ENCODE peak calls at places on chromosomes 12 and 14, in six cellular contexts. One of them, this sample, is unnamed.

GRCh38 chr12:50786498-50787231 is 22.8 kb downstream of the ATF1 start:
- DNase-seq in SK-N-MC: no peak
- DNase-seq in H1: no peak
- DNase-seq in SK-N-SH: no peak
- DNase-seq in transverse colon: no peak
- DNase-seq in HCT116: peak; percentile 94
- DNase-seq in this sample: no peak

GRCh38 chr12:116735951-116736599 is 1.8 kb downstream of the SPRING1 start:
- DNase-seq in SK-N-SH: no peak
- DNase-seq in transverse colon: peak; percentile 43
- DNase-seq in HCT116: no peak
- DNase-seq in H1: no peak
- DNase-seq in SK-N-MC: no peak
- DNase-seq in this sample: peak; percentile 19

GRCh38 chr14:103474893-103475292 is 47.7 kb downstream of the CKB start:
- DNase-seq in H1: no peak
- DNase-seq in transverse colon: no peak
- DNase-seq in SK-N-MC: no peak
- DNase-seq in SK-N-SH: no peak
- DNase-seq in HCT116: no peak
- DNase-seq in this sample: no peak

GRCh38 chr12:65878540-65878939 is 54.3 kb downstream of the HMGA2 start:
- DNase-seq in HCT116: no peak
- DNase-seq in H1: no peak
- DNase-seq in SK-N-MC: no peak
- DNase-seq in SK-N-SH: no peak
- DNase-seq in transverse colon: no peak
- DNase-seq in this sample: no peak

GRCh38 chr12:1367331-1367730 is 227.1 kb downstream of the FBXL14 start:
- DNase-seq in HCT116: no peak
- DNase-seq in transverse colon: no peak
- DNase-seq in H1: no peak
- DNase-seq in SK-N-MC: peak; percentile 35
- DNase-seq in SK-N-SH: no peak
- DNase-seq in this sample: no peak

GRCh38 chr12:2976581-2976996 is 17.4 kb downstream of the TEAD4 start:
- DNase-seq in transverse colon: no peak
- DNase-seq in SK-N-MC: no peak
- DNase-seq in SK-N-SH: peak; percentile 75
- DNase-seq in HCT116: no peak
- DNase-seq in H1: peak; percentile 55
- DNase-seq in this sample: no peak

GRCh38 chr12:88325076-88325827 is 183.1 kb downstream of the TMTC3 start:
- DNase-seq in H1: no peak
- DNase-seq in SK-N-SH: no peak
- DNase-seq in SK-N-MC: no peak
- DNase-seq in HCT116: no peak
- DNase-seq in transverse colon: no peak
- DNase-seq in this sample: no peak

GRCh38 chr12:120301962-120302815 is at the start of gene SIRT4:
- DNase-seq in HCT116: peak; percentile 91
- DNase-seq in H1: peak; percentile 87
- DNase-seq in SK-N-MC: peak; percentile 86
- DNase-seq in SK-N-SH: peak; percentile 91
- DNase-seq in transverse colon: peak; percentile 91
- DNase-seq in this sample: peak; percentile 93

GRCh38 chr12:113164014-113164413 is 14.5 kb downstream of the CFAP73 start:
- DNase-seq in SK-N-MC: no peak
- DNase-seq in H1: no peak
- DNase-seq in transverse colon: no peak
- DNase-seq in SK-N-SH: no peak
- DNase-seq in HCT116: no peak
- DNase-seq in this sample: no peak

GRCh38 chr12:16949351-16949750 is 343.4 kb upstream of the LMO3 start:
- DNase-seq in transverse colon: no peak
- DNase-seq in SK-N-MC: no peak
- DNase-seq in HCT116: no peak
- DNase-seq in SK-N-SH: no peak
- DNase-seq in H1: no peak
- DNase-seq in this sample: no peak

GRCh38 chr12:27610380-27610779 is 85.9 kb upstream of the REP15 start:
- DNase-seq in SK-N-MC: no peak
- DNase-seq in H1: no peak
- DNase-seq in transverse colon: no peak
- DNase-seq in HCT116: peak; percentile 26
- DNase-seq in SK-N-SH: no peak
- DNase-seq in this sample: no peak

GRCh38 chr14:37142835-37143499 is 29.4 kb downstream of the SLC25A21 start:
- DNase-seq in SK-N-MC: no peak
- DNase-seq in SK-N-SH: no peak
- DNase-seq in HCT116: no peak
- DNase-seq in transverse colon: no peak
- DNase-seq in H1: no peak
- DNase-seq in this sample: no peak

GRCh38 chr12:53756300-53757094 is 4.7 kb upstream of the CISTR start:
- DNase-seq in transverse colon: no peak
- DNase-seq in SK-N-MC: no peak
- DNase-seq in SK-N-SH: no peak
- DNase-seq in H1: peak; percentile 56
- DNase-seq in HCT116: no peak
- DNase-seq in this sample: no peak

GRCh38 chr14:93219103-93219726 is 12.2 kb downstream of the UBR7 start:
- DNase-seq in transverse colon: peak; percentile 46
- DNase-seq in H1: no peak
- DNase-seq in SK-N-SH: peak; percentile 55
- DNase-seq in SK-N-MC: peak; percentile 50
- DNase-seq in HCT116: peak; percentile 51
- DNase-seq in this sample: peak; percentile 57

GRCh38 chr12:102195826-102196225 is 1.8 kb downstream of the PMCH start:
- DNase-seq in HCT116: no peak
- DNase-seq in transverse colon: no peak
- DNase-seq in SK-N-SH: no peak
- DNase-seq in SK-N-MC: no peak
- DNase-seq in H1: no peak
- DNase-seq in this sample: no peak

GRCh38 chr12:121499929-121500793 is 80.7 kb downstream of the KDM2B start:
- DNase-seq in SK-N-SH: peak; percentile 90
- DNase-seq in HCT116: peak; percentile 21
- DNase-seq in H1: peak; percentile 88
- DNase-seq in SK-N-MC: peak; percentile 24
- DNase-seq in transverse colon: peak; percentile 82
- DNase-seq in this sample: peak; percentile 62

GRCh38 chr12:9335867-9336266 is 127.7 kb upstream of the PZP start:
- DNase-seq in HCT116: no peak
- DNase-seq in SK-N-SH: no peak
- DNase-seq in H1: no peak
- DNase-seq in SK-N-MC: no peak
- DNase-seq in transverse colon: no peak
- DNase-seq in this sample: no peak

GRCh38 chr12:11716794-11717532 is 67.5 kb downstream of the ETV6 start:
- DNase-seq in H1: no peak
- DNase-seq in SK-N-SH: peak; percentile 26
- DNase-seq in SK-N-MC: peak; percentile 88
- DNase-seq in HCT116: no peak
- DNase-seq in transverse colon: peak; percentile 38
- DNase-seq in this sample: no peak

GRCh38 chr14:68216957-68217356 is 397.4 kb downstream of the RAD51B start:
- DNase-seq in SK-N-MC: no peak
- DNase-seq in transverse colon: no peak
- DNase-seq in H1: no peak
- DNase-seq in HCT116: no peak
- DNase-seq in SK-N-SH: no peak
- DNase-seq in this sample: no peak

GRCh38 chr12:22656376-22656775 is 31.4 kb downstream of the ETNK1 start:
- DNase-seq in SK-N-MC: no peak
- DNase-seq in H1: no peak
- DNase-seq in SK-N-SH: no peak
- DNase-seq in HCT116: no peak
- DNase-seq in transverse colon: no peak
- DNase-seq in this sample: no peak

GRCh38 chr14:103427485-103428443 is 42.5 kb downstream of the MARK3 start:
- DNase-seq in transverse colon: no peak
- DNase-seq in SK-N-MC: peak; percentile 70
- DNase-seq in SK-N-SH: no peak
- DNase-seq in HCT116: no peak
- DNase-seq in H1: no peak
- DNase-seq in this sample: no peak

GRCh38 chr12:16619537-16619936 is 13.6 kb upstream of the LMO3 start:
- DNase-seq in SK-N-SH: no peak
- DNase-seq in SK-N-MC: no peak
- DNase-seq in H1: no peak
- DNase-seq in transverse colon: no peak
- DNase-seq in HCT116: no peak
- DNase-seq in this sample: no peak

GRCh38 chr12:2152134-2152533 is 99.3 kb downstream of the CACNA1C start:
- DNase-seq in H1: no peak
- DNase-seq in transverse colon: no peak
- DNase-seq in SK-N-MC: no peak
- DNase-seq in SK-N-SH: no peak
- DNase-seq in HCT116: no peak
- DNase-seq in this sample: no peak

GRCh38 chr12:120466560-120467315 is 2.8 kb downstream of the SRSF9 start:
- DNase-seq in HCT116: peak; percentile 34
- DNase-seq in H1: peak; percentile 60
- DNase-seq in transverse colon: peak; percentile 13
- DNase-seq in SK-N-MC: no peak
- DNase-seq in SK-N-SH: peak; percentile 16
- DNase-seq in this sample: peak; percentile 62

GRCh38 chr14:99735189-99736135 is 51.4 kb downstream of the CYP46A1 start:
- DNase-seq in SK-N-SH: no peak
- DNase-seq in HCT116: no peak
- DNase-seq in H1: no peak
- DNase-seq in transverse colon: peak; percentile 4
- DNase-seq in SK-N-MC: no peak
- DNase-seq in this sample: no peak

DNA sequence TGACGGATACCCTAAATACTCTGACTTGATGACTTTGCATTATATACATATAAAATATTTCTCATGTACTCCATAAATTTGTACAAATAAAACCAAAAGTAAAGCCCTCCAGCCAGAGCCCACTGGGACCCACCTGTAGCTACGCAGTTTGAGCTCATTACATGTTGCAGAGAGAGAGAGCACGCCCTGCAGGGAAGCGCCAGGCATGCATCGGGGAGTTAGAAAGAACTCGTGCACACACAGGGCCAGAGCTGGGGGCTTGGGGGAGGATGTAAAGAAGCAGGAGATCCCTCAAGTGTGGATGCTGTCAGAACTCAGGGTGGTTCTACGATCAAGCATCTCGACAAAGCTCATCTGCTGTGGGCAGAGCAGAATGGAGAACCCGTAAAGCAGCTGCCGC is 178.5 kb upstream of the RTL1 start:
- DNase-seq in SK-N-MC: no peak
- DNase-seq in SK-N-SH: no peak
- DNase-seq in H1: no peak
- DNase-seq in HCT116: no peak
- DNase-seq in transverse colon: no peak
- DNase-seq in this sample: no peak
- TF ChIP-seq POLR2AphosphoS5 in SK-N-MC: no peak
- TF ChIP-seq POLR2AphosphoS5 in SK-N-SH: no peak
- TF ChIP-seq POLR2AphosphoS5 in H1: no peak
- TF ChIP-seq POLR2AphosphoS5 in HCT116: no peak
- TF ChIP-seq POLR2AphosphoS5 in transverse colon: no peak
- TF ChIP-seq POLR2AphosphoS5 in this sample: no peak

DNA sequence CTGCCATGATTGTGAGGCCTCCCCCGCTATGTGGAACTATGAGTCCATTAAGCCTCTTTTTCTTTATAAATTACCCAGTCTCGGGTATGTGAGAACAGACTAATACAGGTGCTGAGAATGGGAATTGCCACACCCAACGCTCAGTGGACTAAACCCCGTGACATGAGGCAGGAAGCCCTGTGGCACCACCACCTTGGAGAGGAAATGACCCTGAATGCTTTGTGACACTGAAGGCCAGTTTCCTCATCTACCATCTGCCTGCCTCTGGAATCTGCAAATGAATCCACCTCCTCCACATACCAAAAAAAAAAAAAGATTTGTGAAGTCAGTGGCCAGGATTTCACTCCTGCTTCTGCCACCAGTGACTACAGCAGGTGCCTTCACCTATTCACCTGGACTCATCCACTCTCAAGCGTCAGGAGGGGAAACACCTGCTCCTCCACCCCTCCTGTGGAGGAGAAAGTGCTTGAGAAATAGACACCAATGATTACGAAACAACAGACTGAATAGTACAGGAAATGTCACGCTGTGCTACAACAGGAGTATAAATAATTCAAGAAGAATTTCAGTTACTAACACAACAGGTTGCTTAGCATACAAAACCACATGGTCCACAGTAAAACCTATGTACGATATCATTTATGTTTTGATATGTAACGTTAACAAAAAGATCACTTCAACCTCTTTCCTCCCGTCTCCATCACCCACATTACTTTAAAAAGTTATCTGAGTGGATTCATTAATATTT is 41.4 kb downstream of the NT5DC3 start:
- DNase-seq in SK-N-SH: no peak
- DNase-seq in SK-N-MC: peak; percentile 83
- DNase-seq in H1: no peak
- DNase-seq in transverse colon: peak; percentile 20
- DNase-seq in HCT116: no peak
- DNase-seq in this sample: peak; percentile 77
- TF ChIP-seq POLR2AphosphoS5 in SK-N-SH: no peak
- TF ChIP-seq POLR2AphosphoS5 in SK-N-MC: no peak
- TF ChIP-seq POLR2AphosphoS5 in H1: no peak
- TF ChIP-seq POLR2AphosphoS5 in transverse colon: no peak
- TF ChIP-seq POLR2AphosphoS5 in HCT116: no peak
- TF ChIP-seq POLR2AphosphoS5 in this sample: peak; percentile 76

DNA sequence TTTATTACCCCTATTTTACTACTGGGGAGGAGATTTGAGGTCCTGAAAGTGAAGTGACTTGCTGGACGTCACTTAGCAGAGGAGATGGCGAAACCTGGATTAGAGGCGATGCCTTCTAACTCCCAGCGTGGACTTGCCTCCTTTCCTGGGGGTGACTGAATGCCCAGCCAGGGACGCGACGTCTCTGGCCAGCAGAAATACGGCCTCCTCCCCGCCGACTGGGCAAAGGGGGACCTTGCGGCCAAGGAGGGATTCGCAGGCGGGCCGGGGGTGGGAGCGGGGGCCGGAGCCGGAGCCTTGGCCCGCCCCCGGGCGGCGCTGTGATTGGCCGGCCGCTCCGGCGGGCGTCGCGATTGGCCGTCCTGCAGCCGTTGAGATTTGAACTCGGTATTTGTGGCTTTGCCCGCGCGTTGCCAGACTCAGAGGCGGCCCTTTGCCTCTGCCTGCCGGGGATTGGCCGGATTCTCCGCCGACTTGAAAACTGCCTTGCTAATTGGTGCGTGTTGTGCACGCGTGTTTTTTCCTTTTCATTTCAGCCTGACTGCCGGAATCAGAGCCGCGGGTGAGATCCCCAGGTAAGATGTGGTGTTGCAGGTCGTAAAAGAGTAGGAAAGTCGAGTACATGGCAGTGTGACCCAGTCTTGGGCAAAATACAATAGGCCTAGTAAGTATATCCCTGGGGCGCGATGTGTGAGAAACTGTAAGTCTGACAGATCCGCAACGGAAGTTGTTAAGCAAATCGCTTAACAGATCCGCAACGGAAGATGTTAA is at the start of gene NCAPD2:
- DNase-seq in SK-N-MC: peak; percentile 82
- DNase-seq in HCT116: peak; percentile 91
- DNase-seq in SK-N-SH: peak; percentile 97
- DNase-seq in H1: peak; percentile 91
- DNase-seq in transverse colon: peak; percentile 96
- DNase-seq in this sample: peak; percentile 94
- TF ChIP-seq POLR2AphosphoS5 in SK-N-MC: peak; percentile 83
- TF ChIP-seq POLR2AphosphoS5 in HCT116: peak; percentile 53
- TF ChIP-seq POLR2AphosphoS5 in SK-N-SH: peak; percentile 66
- TF ChIP-seq POLR2AphosphoS5 in H1: peak; percentile 79
- TF ChIP-seq POLR2AphosphoS5 in transverse colon: no peak
- TF ChIP-seq POLR2AphosphoS5 in this sample: peak; percentile 67

GRCh38 chr14:91313154-91313850 is 68.8 kb upstream of the GPR68 start:
- DNase-seq in SK-N-MC: no peak
- DNase-seq in HCT116: no peak
- DNase-seq in SK-N-SH: no peak
- DNase-seq in transverse colon: no peak
- DNase-seq in H1: no peak
- DNase-seq in this sample: no peak
- TF ChIP-seq POLR2AphosphoS5 in SK-N-MC: no peak
- TF ChIP-seq POLR2AphosphoS5 in HCT116: no peak
- TF ChIP-seq POLR2AphosphoS5 in SK-N-SH: no peak
- TF ChIP-seq POLR2AphosphoS5 in transverse colon: no peak
- TF ChIP-seq POLR2AphosphoS5 in H1: no peak
- TF ChIP-seq POLR2AphosphoS5 in this sample: no peak

This sample was measured in HL-60.